ENCODE peak calls at places on chromosomes 1 and 21, in five cellular contexts. P is mesendoderm; K is small intestine; F is fibroblast of lung; U is CD4-positive, alpha-beta memory T cell. R is an unnamed sample.

GRCh38 chr1:9495854-9496374 is 43.4 kb upstream of the SLC25A33 start:
- DNase-seq in P (no peak), K (no peak), F (no peak), U (no peak), R (no peak)

GRCh38 chr1:55582078-55582477 is 366.9 kb upstream of the USP24 start:
- DNase-seq in P (peak; percentile 28), K (no peak), F (no peak), U (no peak), R (no peak)

GRCh38 chr1:17538428-17539130 is 919 bp upstream of the ARHGEF10L start:
- DNase-seq in P (peak; percentile 91), K (peak; percentile 84), F (no peak), U (no peak), R (no peak)

GRCh38 chr1:32246888-32247273 is at the start of gene FAM167B:
- DNase-seq in P (no peak), K (no peak), F (peak; percentile 72), U (no peak), R (peak; percentile 57)

GRCh38 chr1:89085781-89086180 is 20.8 kb upstream of the GBP1 start:
- DNase-seq in P (peak; percentile 58), K (peak; percentile 76), F (peak; percentile 12), U (peak; percentile 51), R (no peak)

GRCh38 chr1:207088731-207089626 is at the start of gene C4BPB:
- DNase-seq in P (peak; percentile 45), K (peak; percentile 97), F (peak; percentile 20), U (no peak), R (peak; percentile 16)

GRCh38 chr1:3922201-3922725 is 22.2 kb upstream of the C1orf174 start:
- DNase-seq in P (no peak), K (peak; percentile 42), F (no peak), U (peak; percentile 74), R (no peak)

GRCh38 chr1:183027031-183027430 is 3.8 kb downstream of the LAMC1 start:
- DNase-seq in P (no peak), K (no peak), F (peak; percentile 48), U (no peak), R (no peak)

GRCh38 chr1:198377702-198378101 is 162.8 kb downstream of the ATP6V1G3 start:
- DNase-seq in P (no peak), K (no peak), F (no peak), U (no peak), R (no peak)

GRCh38 chr1:206790502-206791250 is 18.4 kb upstream of the IL10 start:
- DNase-seq in P (no peak), K (no peak), F (no peak), U (no peak), R (no peak)

GRCh38 chr1:147723691-147724323 is 36.6 kb downstream of the GJA5 start:
- DNase-seq in P (peak; percentile 94), K (peak; percentile 46), F (peak; percentile 5), U (no peak), R (no peak)

GRCh38 chr1:111857251-111857651 is 101.5 kb downstream of the DDX20 start:
- DNase-seq in P (no peak), K (no peak), F (no peak), U (no peak), R (no peak)

GRCh38 chr1:111515291-111516007 is 12.0 kb upstream of the ADORA3 start:
- DNase-seq in P (no peak), K (no peak), F (peak; percentile 72), U (no peak), R (peak; percentile 57)

GRCh38 chr1:12287869-12288268 is 58.0 kb downstream of the VPS13D start:
- DNase-seq in P (no peak), K (no peak), F (no peak), U (no peak), R (no peak)

GRCh38 chr1:238226805-238227204 is 336.1 kb upstream of the ZP4 start:
- DNase-seq in P (peak; percentile 39), K (no peak), F (no peak), U (no peak), R (no peak)

GRCh38 chr1:160488347-160489058 is 34.6 kb downstream of the SLAMF6 start:
- DNase-seq in P (no peak), K (no peak), F (no peak), U (no peak), R (no peak)

GRCh38 chr1:63813829-63814277 is 40.0 kb downstream of the ROR1 start:
- DNase-seq in P (no peak), K (no peak), F (peak; percentile 80), U (no peak), R (peak; percentile 82)

GRCh38 chr1:147273409-147274307 is 31.2 kb downstream of the CHD1L start:
- DNase-seq in P (peak; percentile 60), K (peak; percentile 27), F (peak; percentile 79), U (no peak), R (peak; percentile 72)

GRCh38 chr1:42282024-42282579 is 52.9 kb downstream of the FOXJ3 start:
- DNase-seq in P (no peak), K (no peak), F (peak; percentile 70), U (no peak), R (peak; percentile 57)

GRCh38 chr1:101025283-101025679 is 303 bp downstream of the DPH5 start:
- DNase-seq in P (no peak), K (peak; percentile 45), F (peak; percentile 37), U (no peak), R (no peak)

GRCh38 chr1:109980324-109981127 is 4.0 kb upstream of the AHCYL1 start:
- DNase-seq in P (peak; percentile 68), K (peak; percentile 71), F (no peak), U (no peak), R (no peak)

GRCh38 chr1:93874025-93874651 is 4.9 kb downstream of the DNTTIP2 start:
- DNase-seq in P (peak; percentile 74), K (peak; percentile 15), F (peak; percentile 22), U (peak; percentile 40), R (no peak)

GRCh38 chr1:185769136-185769535 is 34.9 kb downstream of the HMCN1 start:
- DNase-seq in P (no peak), K (no peak), F (no peak), U (no peak), R (no peak)

GRCh38 chr1:195568389-195568788 is 1039.9 kb downstream of the KCNT2 start:
- DNase-seq in P (no peak), K (no peak), F (peak; percentile 4), U (no peak), R (no peak)

GRCh38 chr21:25573409-25574206 is 33.7 kb downstream of the MRPL39 start:
- DNase-seq in P (peak; percentile 26), K (peak; percentile 16), F (peak; percentile 98), U (peak; percentile 84), R (peak; percentile 97)

GRCh38 chr1:113046569-113046968 is 26.4 kb upstream of the LRIG2 start:
- DNase-seq in P (no peak), K (peak; percentile 44), F (no peak), U (no peak), R (no peak)

GRCh38 chr1:112836642-112837041 is 119.4 kb downstream of the SLC16A1 start:
- DNase-seq in P (no peak), K (no peak), F (no peak), U (no peak), R (no peak)

GRCh38 chr1:184299796-184300195 is 87.0 kb upstream of the C1orf21 start:
- DNase-seq in P (no peak), K (no peak), F (no peak), U (no peak), R (no peak)

GRCh38 chr1:42379794-42380616 is 587 bp upstream of the RIMKLA start:
- DNase-seq in P (peak; percentile 74), K (no peak), F (peak; percentile 44), U (no peak), R (peak; percentile 18)

GRCh38 chr21:16046625-16047340 is 317.0 kb downstream of the USP25 start:
- DNase-seq in P (no peak), K (no peak), F (peak; percentile 54), U (no peak), R (peak; percentile 30)

GRCh38 chr1:229843627-229844238 is 217.7 kb downstream of the URB2 start:
- DNase-seq in P (no peak), K (peak; percentile 51), F (peak; percentile 7), U (no peak), R (no peak)

GRCh38 chr21:28993293-28993629 is 584 bp upstream of the LTN1 start:
- DNase-seq in P (no peak), K (no peak), F (no peak), U (no peak), R (no peak)

GRCh38 chr1:6499318-6499717 is 7.9 kb upstream of the PLEKHG5 start:
- DNase-seq in P (no peak), K (no peak), F (no peak), U (no peak), R (no peak)

GRCh38 chr21:44364151-44365053 is 11.0 kb downstream of the TRPM2 start:
- DNase-seq in P (no peak), K (no peak), F (no peak), U (no peak), R (no peak)

DNA sequence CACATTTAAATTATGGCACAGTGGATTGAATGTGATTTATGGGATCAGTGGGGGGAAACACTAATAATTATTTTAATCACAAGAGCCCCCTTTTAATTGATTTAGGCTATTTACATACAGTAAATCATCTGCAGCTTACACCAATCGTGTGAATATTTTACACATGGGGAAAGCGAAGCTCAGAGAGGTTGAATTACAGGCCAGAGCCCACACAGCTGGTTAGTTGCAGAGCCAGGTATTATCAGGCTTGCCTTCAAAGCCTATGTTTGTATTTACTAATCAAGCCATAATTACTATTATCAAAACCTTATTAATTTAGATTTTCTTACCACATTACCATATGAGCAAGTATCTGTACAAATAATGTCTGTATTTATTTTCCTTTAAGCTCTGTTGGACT is 749 bp downstream of the SDCCAG8 start:
- DNase-seq in P (no peak), K (no peak), F (no peak), U (no peak), R (no peak)
- H3K27ac ChIP-seq in P (no peak overlapping the region), K (no peak overlapping the region), F (peak overlapping the region; percentile 96), U (peak overlapping the region; percentile 87), R (peak overlapping the region; percentile 93)

DNA sequence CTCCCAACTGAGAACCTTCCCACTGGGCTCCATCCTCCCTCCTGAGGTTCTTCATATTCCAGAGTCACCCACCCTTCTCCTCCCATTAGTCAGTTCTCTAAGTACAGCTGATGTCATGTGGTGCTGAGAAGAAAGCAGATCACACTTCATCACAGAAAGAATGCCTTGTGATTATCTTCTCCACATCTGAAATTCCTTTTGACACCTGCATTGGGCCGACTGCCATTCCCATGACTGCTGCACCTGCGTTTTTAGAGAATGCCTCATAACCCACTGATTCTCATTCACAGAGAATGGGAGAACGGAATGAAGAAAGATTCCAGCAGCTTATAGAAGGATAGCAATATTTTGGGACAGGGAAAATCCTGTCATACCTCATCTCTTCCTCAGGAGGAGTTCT is 14.3 kb downstream of the LEPR start:
- DNase-seq in P (peak; percentile 92), K (no peak), F (peak; percentile 31), U (no peak), R (no peak)
- H3K27ac ChIP-seq in P (no peak overlapping the region), K (no peak overlapping the region), F (no peak overlapping the region), U (no peak overlapping the region), R (no peak overlapping the region)

GRCh38 chr1:20477355-20478071 is 8.5 kb downstream of the CAMK2N1 start:
- DNase-seq in P (no peak), K (no peak), F (peak; percentile 64), U (no peak), R (peak; percentile 58)
- H3K27ac ChIP-seq in P (no peak overlapping the region), K (no peak overlapping the region), F (no peak overlapping the region), U (no peak overlapping the region), R (no peak overlapping the region)

DNA sequence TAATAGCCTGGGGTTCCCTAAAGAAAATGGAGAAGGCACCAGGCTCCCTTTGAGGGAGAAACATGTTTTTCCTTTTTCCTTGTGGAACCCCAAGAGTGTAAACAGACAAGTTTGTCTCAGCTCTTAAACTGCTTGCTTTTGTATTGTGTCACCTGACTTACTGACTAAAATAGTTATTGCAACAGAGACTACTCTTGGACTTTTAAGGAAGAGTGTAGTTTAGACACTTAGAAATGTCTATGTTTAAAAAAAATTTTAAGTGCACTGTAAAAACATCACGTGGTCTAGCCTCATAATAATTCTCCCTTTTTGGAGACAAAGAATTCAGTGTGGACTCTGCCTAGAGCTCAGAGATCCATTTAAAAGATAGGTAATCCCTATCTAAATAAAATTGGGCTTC is 141.1 kb downstream of the TRIM33 start:
- DNase-seq in P (no peak), K (no peak), F (no peak), U (no peak), R (no peak)
- H3K27ac ChIP-seq in P (no peak overlapping the region), K (no peak overlapping the region), F (no peak overlapping the region), U (no peak overlapping the region), R (no peak overlapping the region)

R was measured in astrocyte.